ENCODE peak calls at places on chromosomes 11 and 22, in seven cellular contexts. R, B, X, T, N, F and J are unnamed samples.

GRCh38 chr11:128467610-128468041 is 119.7 kb downstream of the ETS1 start:
- DNase-seq in R (peak), B (peak), X (no peak), T (peak), N (no peak), F (peak), J (peak)

GRCh38 chr11:121767433-121767832 is 314.7 kb upstream of the SORL1-AS1 start:
- DNase-seq in R (no peak), B (peak), X (no peak), T (peak), N (no peak), F (no peak), J (no peak)

GRCh38 chr11:58968251-58968711 is 29.0 kb downstream of the GLYATL1 start:
- DNase-seq in R (no peak), B (peak), X (no peak), T (no peak), N (no peak), F (no peak), J (no peak)

GRCh38 chr22:45225732-45226560 is 14.7 kb downstream of the KIAA0930 start:
- DNase-seq in R (no peak), B (peak), X (no peak), T (peak), N (peak), F (no peak), J (no peak)

GRCh38 chr11:70297341-70297740 is 26.9 kb downstream of the PPFIA1 start:
- DNase-seq in R (no peak), B (no peak), X (no peak), T (peak), N (no peak), F (no peak), J (no peak)

GRCh38 chr11:16393335-16393734 is 37.0 kb upstream of the SOX6 start:
- DNase-seq in R (no peak), B (no peak), X (no peak), T (no peak), N (no peak), F (no peak), J (no peak)

GRCh38 chr11:96290631-96291030 is 52.4 kb downstream of the MAML2 start:
- DNase-seq in R (no peak), B (no peak), X (no peak), T (no peak), N (no peak), F (no peak), J (no peak)

GRCh38 chr11:132220464-132220863 is 850.0 kb downstream of the NTM start:
- DNase-seq in R (no peak), B (no peak), X (no peak), T (peak), N (no peak), F (no peak), J (no peak)

GRCh38 chr11:64872790-64873488 is 5.5 kb downstream of the EHD1 start:
- DNase-seq in R (no peak), B (no peak), X (no peak), T (no peak), N (no peak), F (no peak), J (no peak)

GRCh38 chr11:27444801-27445215 is 27.8 kb downstream of the LGR4 start:
- DNase-seq in R (no peak), B (no peak), X (peak), T (no peak), N (no peak), F (no peak), J (no peak)

GRCh38 chr11:12114487-12115033 is 4.2 kb downstream of the MICAL2 start:
- DNase-seq in R (no peak), B (no peak), X (peak), T (peak), N (no peak), F (no peak), J (no peak)

GRCh38 chr11:45580399-45580798 is 85.0 kb downstream of the CHST1 start:
- DNase-seq in R (peak), B (no peak), X (peak), T (peak), N (peak), F (no peak), J (peak)

GRCh38 chr22:44645083-44645482 is 56.9 kb upstream of the PRR5 start:
- DNase-seq in R (no peak), B (no peak), X (no peak), T (no peak), N (no peak), F (no peak), J (no peak)

GRCh38 chr11:73072935-73073481 is 69.1 kb downstream of the FCHSD2 start:
- DNase-seq in R (peak), B (peak), X (no peak), T (peak), N (no peak), F (peak), J (no peak)

GRCh38 chr11:43765194-43765593 is 84.7 kb downstream of the HSD17B12 start:
- DNase-seq in R (no peak), B (no peak), X (no peak), T (no peak), N (no peak), F (no peak), J (no peak)

GRCh38 chr11:26287067-26287518 is 44.8 kb upstream of the ANO3 start:
- DNase-seq in R (no peak), B (no peak), X (no peak), T (peak), N (no peak), F (no peak), J (no peak)

GRCh38 chr11:93567406-93567819 is 24.2 kb upstream of the SMCO4 start:
- DNase-seq in R (no peak), B (peak), X (no peak), T (no peak), N (no peak), F (no peak), J (no peak)

GRCh38 chr22:44437493-44438015 is 60.5 kb downstream of the RTL6 start:
- DNase-seq in R (no peak), B (no peak), X (no peak), T (peak), N (no peak), F (no peak), J (no peak)

GRCh38 chr11:123197711-123198110 is 2.7 kb upstream of the CLMP start:
- DNase-seq in R (no peak), B (no peak), X (no peak), T (peak), N (no peak), F (no peak), J (no peak)

GRCh38 chr11:14413307-14414072 is 54.5 kb upstream of the RRAS2 start:
- DNase-seq in R (peak), B (peak), X (peak), T (peak), N (no peak), F (no peak), J (no peak)

GRCh38 chr11:102470257-102470656 is 17.7 kb upstream of the TMEM123 start:
- DNase-seq in R (no peak), B (no peak), X (no peak), T (no peak), N (no peak), F (no peak), J (no peak)

GRCh38 chr11:47946682-47947575 is 33.4 kb upstream of the PTPRJ start:
- DNase-seq in R (peak), B (peak), X (peak), T (peak), N (peak), F (peak), J (peak)

GRCh38 chr11:68962527-68963250 is 18.1 kb downstream of the MRGPRD start:
- DNase-seq in R (peak), B (no peak), X (no peak), T (no peak), N (peak), F (no peak), J (no peak)

GRCh38 chr22:20843501-20843900 is 15.1 kb downstream of the PI4KA start:
- DNase-seq in R (no peak), B (no peak), X (peak), T (no peak), N (no peak), F (no peak), J (no peak)

GRCh38 chr11:133903875-133904817 is 52.6 kb downstream of the IGSF9B start:
- DNase-seq in R (no peak), B (no peak), X (no peak), T (no peak), N (peak), F (no peak), J (no peak)

GRCh38 chr11:112215621-112216020 is 10.6 kb upstream of the PTS start:
- DNase-seq in R (no peak), B (no peak), X (no peak), T (no peak), N (no peak), F (no peak), J (no peak)
- H3K4me3 ChIP-seq in R (no peak), B (no peak), X (no peak), T (no peak), N (no peak), F (no peak), J (no peak)

DNA sequence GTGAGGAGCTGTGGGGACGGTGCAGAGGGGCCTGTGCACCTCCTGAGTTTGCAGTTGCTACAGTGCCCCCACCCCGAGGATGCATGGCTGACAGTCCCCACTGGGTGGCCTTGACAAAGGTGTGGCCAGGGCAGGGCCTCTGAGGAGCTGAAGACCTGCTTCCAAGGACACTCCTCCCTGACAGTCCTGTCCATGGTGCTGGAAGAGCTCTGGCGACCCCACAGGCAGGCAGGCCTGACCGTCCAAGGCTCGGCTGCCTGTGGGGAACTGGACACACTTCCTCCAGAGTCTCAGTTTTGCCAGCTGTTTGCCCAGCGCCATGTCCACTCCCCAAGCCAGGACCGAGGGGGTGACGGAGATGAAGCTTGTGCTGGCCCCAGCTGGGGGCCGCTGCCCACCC is 32.7 kb downstream of the BRSK2 start:
- DNase-seq in R (peak), B (peak), X (no peak), T (no peak), N (no peak), F (no peak), J (no peak)
- TF ChIP-seq CTCF in R (no peak), B (no peak), X (no peak), T (no peak), N (no peak), F (no peak), J (no peak)

DNA sequence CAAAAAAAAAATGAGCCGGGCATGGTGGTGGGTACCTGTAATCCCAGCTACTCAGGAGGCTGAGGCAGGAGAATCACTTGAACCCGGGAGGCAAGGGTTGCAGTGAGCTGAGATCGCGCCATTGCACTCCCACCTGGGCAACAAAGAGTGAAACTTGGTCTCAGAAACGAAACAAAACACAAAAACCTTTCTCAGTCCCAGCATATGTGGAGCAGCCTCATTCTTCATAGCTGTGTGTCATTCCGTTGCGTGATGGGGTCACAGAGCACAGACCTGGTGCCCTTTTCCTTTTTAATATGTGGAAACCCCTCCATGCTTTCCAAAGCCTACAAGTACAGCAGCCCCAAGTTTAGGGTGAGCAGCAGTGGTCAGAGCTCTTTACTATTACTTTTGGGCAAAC is 13.7 kb downstream of the PEX26 start:
- DNase-seq in R (no peak), B (no peak), X (no peak), T (no peak), N (no peak), F (no peak), J (no peak)
- H3K4me3 ChIP-seq in R (peak), B (no peak), X (no peak), T (peak), N (peak), F (peak), J (no peak)

DNA sequence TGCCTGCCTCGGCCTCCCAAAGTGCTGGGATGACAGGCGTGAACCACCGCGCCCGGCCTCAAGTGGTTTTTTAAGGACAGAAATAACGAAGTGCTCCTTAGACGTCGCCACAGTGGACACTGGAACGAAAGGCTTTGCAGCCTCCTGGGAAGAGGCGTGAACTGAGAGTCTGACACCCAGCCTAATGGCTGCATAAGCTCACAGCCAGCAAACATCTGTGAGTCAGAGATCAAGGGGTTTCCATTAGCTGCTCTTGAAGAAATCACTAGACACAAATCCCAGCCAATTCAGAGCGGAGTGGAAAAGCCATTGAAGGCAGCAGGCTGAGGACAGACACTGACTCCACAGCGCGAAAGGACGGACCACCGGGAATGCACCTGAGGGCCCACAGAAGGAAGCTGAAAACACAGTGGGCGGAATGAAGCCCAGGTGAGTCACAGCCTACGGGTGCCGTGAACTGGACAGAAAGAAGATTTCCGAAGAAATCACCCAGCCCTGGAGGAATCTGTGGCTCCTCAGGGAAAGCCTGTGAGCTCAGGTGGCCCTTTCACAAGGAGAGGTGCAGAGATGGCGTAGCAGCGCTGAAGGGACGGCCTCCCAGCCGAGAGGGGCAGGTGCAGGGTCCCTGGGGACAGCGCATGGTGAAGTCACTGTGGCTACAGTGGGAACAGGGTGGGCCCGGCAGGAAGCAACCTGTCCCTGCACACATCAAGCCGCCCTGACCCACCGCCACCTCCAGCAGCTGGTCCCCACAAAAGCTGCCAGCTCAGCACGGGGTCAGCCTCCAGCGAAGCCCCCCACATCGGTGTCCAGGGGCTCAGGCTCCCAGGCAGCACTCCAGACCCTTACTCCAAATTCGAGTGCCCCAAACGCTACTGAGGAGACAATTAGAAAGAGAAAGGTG is 11.6 kb downstream of the LMNTD2 start:
- DNase-seq in R (no peak), B (no peak), X (no peak), T (no peak), N (peak), F (no peak), J (no peak)
- TF ChIP-seq CTCF in R (no peak), B (no peak), X (no peak), T (no peak), N (no peak), F (no peak), J (no peak)

GRCh38 chr11:63491614-63492372 is 826 bp upstream of the PLAAT5 start:
- DNase-seq in R (no peak), B (peak), X (peak), T (peak), N (no peak), F (no peak), J (no peak)
- H3K4me3 ChIP-seq in R (no peak), B (peak), X (no peak), T (no peak), N (peak), F (no peak), J (peak)

GRCh38 chr11:130068986-130069683 is 559 bp upstream of the APLP2 start:
- DNase-seq in R (peak), B (peak), X (no peak), T (peak), N (peak), F (peak), J (no peak)
- TF ChIP-seq CTCF in R (no peak), B (peak), X (no peak), T (peak), N (no peak), F (no peak), J (peak)

DNA sequence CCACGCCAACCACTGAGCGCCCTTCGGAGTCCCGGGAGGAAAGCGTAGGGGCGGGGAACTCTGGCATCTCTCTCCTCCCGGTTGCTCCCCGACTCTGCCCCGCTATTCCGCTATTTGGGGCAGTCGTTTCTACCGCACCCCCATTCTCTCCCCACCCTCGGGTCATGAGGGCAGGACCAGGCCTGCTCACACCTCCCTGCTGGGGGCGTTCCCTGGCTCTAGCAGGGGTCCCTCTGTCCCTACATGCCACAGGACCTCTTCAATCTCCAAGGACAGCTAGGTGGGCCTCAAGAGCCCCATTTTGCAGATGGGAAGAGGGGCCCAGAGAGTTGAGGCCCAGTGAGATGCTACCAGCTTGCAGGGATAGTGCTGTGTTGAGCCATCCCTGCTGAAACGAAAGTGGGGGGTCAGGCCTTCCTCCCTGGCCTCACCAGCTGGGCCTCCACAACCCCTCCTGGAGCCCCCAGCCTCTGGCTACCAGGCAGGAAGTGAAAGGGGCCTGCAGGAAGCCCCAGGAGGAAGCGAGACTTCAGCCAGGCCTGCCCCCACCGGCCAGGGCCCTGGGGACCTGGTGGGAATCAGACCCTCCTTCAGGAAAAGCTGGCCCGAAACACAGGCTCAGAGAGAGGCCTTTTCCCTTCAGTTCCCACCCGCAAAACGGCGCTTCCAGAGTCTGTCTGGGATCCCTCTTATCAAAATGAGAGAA is 5.5 kb upstream of the SHISA8 start:
- DNase-seq in R (no peak), B (no peak), X (no peak), T (no peak), N (no peak), F (no peak), J (no peak)
- H3K4me3 ChIP-seq in R (no peak), B (no peak), X (no peak), T (no peak), N (peak), F (no peak), J (no peak)

DNA sequence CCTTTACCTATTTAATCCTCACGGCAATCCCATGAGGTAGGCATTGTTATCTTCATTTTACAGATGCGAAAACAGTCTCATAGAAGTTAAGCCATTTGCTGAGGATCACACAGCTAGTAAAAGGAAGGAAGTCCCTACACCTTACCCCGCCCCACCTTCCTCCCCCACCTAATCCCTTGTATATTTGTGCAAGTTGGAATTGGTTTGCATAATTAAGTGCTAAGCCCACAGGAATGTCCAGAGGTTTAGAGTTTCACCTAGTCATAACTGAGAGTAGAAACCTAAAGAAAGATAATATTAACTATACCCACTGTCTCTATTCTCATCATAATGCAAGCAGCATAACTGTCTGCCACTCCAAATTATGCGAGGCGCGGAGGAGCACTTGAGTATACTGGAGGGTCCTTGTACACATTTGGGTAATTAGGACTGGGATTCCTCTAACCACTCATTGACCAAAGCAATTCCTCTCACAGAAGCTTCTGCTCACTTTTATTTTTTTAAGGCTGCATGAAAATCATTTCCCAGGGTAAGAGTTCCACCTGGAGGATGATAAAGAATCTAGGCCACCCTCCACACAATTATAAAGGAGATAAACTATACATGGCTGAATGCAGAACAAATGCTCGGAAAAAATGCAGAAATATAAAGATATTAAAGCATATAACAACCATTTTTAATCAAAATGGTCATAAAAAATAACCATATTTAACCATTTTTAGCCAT is 199.9 kb downstream of the FAM181B start:
- DNase-seq in R (no peak), B (no peak), X (no peak), T (no peak), N (no peak), F (no peak), J (no peak)
- TF ChIP-seq CTCF in R (no peak), B (no peak), X (no peak), T (no peak), N (peak), F (peak), J (no peak)

GRCh38 chr22:46777609-46777970 is 15.1 kb downstream of the TBC1D22A start:
- DNase-seq in R (no peak), B (peak), X (no peak), T (no peak), N (no peak), F (no peak), J (no peak)
- H3K4me3 ChIP-seq in R (no peak), B (no peak), X (no peak), T (no peak), N (no peak), F (no peak), J (no peak)

DNA sequence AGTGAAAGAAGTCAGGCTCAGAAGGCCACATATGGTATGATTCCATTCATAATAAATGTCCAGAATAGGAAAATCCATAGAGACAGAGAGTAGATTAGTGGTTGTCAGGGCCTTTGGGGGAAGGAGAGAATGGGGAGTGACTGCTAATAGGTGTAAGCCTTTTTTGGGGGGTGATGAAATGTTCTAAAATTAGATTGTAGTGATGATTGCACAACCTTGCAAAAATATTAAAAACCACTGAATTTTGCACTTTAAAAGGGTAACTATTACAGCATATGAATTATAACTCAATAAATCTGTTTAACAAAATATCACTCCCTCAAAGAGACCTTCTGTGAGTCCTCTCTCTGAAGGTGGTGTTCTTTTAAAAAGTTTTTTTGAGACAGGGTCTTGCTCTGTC is 72.3 kb upstream of the GRK3 start:
- DNase-seq in R (no peak), B (no peak), X (no peak), T (no peak), N (no peak), F (no peak), J (no peak)
- TF ChIP-seq CTCF in R (no peak), B (no peak), X (no peak), T (no peak), N (no peak), F (no peak), J (no peak)